ENCODE peak calls at places on chromosome 5, in four cellular contexts. O is astrocyte of the cerebellum, U is psoas muscle, D is brain microvascular endothelial cell. T is an unnamed sample.

GRCh38 chr5:56522972-56523371 is 289.8 kb upstream of the ANKRD55 start:
- DNase-seq in D (no peak), U (peak), O (no peak), T (no peak)

GRCh38 chr5:144142030-144142825 is 28.2 kb downstream of the YIPF5 start:
- DNase-seq in O (peak), D (peak), U (no peak), T (no peak)

GRCh38 chr5:161190778-161191177 is 338.8 kb upstream of the ATP10B start:
- DNase-seq in U (no peak), O (no peak), D (no peak), T (no peak)

GRCh38 chr5:167451091-167451490 is 840.4 kb upstream of the WWC1 start:
- DNase-seq in O (no peak), U (no peak), D (no peak), T (peak)

GRCh38 chr5:87411586-87412416 is 929 bp downstream of the CCNH start:
- DNase-seq in O (no peak), U (no peak), D (no peak), T (no peak)

GRCh38 chr5:3320317-3320865 is 275.2 kb upstream of the IRX1 start:
- DNase-seq in U (no peak), D (no peak), O (peak), T (no peak)

GRCh38 chr5:132064140-132064539 is 3.7 kb downstream of the IL3 start:
- DNase-seq in D (no peak), O (no peak), U (no peak), T (no peak)

GRCh38 chr5:139273572-139274264 is 19.8 kb upstream of the MATR3 start:
- DNase-seq in O (no peak), D (peak), U (peak), T (no peak)

GRCh38 chr5:123163225-123163876 is 74.3 kb downstream of the PRDM6 start:
- DNase-seq in D (no peak), O (no peak), U (no peak), T (no peak)

GRCh38 chr5:81825237-81825636 is 74.3 kb upstream of the SSBP2 start:
- DNase-seq in U (peak), O (peak), D (peak), T (peak)

GRCh38 chr5:43049216-43049615 is 9.1 kb upstream of the ANXA2R start:
- DNase-seq in D (no peak), O (no peak), U (no peak), T (no peak)

GRCh38 chr5:4640793-4641192 is 499.3 kb upstream of the ADAMTS16 start:
- DNase-seq in D (no peak), U (no peak), O (peak), T (no peak)

GRCh38 chr5:6859001-6859400 is 145.8 kb downstream of the TENT4A start:
- DNase-seq in D (no peak), U (no peak), O (no peak), T (no peak)

GRCh38 chr5:120140510-120140909 is 323.6 kb upstream of the PRR16 start:
- DNase-seq in O (no peak), D (no peak), U (no peak), T (no peak)
- H3K4me3 ChIP-seq in O (no peak), D (no peak), U (no peak), T (no peak)

GRCh38 chr5:31273631-31274378 is 80.3 kb downstream of the CDH6 start:
- DNase-seq in U (no peak), D (no peak), O (no peak), T (no peak)
- H3K4me3 ChIP-seq in U (peak), D (no peak), O (no peak), T (peak)

DNA sequence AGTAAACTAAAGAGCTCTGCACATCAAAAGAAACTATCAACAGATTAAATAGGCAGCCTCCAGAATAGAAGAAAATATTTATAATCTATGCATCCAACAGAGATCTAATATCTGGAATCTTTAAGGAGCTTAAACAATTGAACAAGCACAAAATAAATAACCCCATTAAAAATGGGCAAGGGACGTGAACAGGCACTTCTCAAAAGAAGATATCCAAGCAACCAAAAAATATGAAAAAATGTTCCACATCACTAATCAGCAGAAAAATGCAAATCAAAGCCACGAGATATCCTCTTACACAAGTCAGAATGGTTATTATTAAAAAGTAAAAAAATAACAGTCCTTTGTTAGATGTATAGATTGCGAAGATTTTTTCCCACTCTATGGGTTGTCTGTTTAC is 109.1 kb upstream of the TRPC7 start:
- DNase-seq in O (no peak), U (no peak), D (no peak), T (no peak)
- H3K4me3 ChIP-seq in O (no peak), U (no peak), D (no peak), T (no peak)

GRCh38 chr5:51990241-51990640 is 607.0 kb downstream of the ISL1 start:
- DNase-seq in U (no peak), D (no peak), O (no peak), T (no peak)
- H3K4me3 ChIP-seq in U (no peak), D (no peak), O (no peak), T (no peak)

GRCh38 chr5:673140-673836 is 19.9 kb downstream of the TPPP start:
- DNase-seq in U (no peak), O (no peak), D (no peak), T (no peak)
- H3K4me3 ChIP-seq in U (no peak), O (no peak), D (no peak), T (no peak)

DNA sequence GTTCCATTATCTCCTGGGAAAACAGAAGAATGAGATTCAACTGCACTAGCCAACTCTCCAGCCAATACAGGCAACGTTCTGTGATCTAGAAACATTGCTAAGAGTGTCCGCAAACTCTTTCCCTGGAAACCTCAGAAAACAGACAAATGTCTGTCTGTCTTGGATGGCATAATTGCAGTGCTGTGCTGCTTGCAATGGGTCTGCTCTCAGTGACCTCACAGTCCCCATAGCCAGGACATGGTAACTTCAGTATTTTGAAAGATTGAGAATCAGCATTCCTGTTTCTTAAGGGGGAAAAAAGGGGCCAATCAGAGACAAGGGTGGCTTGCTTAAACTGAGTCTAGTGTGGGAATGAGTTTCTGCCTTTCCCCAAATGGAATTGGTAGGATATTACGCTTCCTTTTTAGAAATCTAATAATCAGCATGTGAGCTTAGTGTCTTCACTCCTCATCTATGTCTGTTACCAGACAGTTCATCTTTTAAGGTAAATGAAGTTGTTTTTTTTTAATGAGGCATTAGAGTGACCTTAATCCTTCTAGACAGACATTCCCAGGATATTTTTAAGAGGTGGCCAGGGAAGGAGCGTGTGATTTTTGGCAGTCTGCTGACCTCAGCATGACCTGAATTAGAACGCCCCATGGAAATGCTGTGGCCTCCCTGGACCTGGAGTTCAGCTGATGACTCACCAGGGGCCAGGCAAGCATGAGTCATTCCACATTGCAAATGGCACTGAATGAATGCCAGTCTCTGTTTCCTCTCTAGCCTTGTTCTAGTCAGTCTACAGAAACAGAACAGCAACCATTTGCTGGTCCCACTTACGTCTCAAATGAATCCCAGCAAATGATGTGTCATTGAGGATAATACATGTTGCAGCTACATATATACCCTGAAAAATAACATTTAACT is 210.2 kb upstream of the ACTBL2 start:
- DNase-seq in O (peak), D (peak), U (peak), T (peak)
- H3K4me3 ChIP-seq in O (no peak), D (no peak), U (peak), T (no peak)

GRCh38 chr5:173554989-173555705 is 61.3 kb downstream of the BOD1 start:
- DNase-seq in U (no peak), O (no peak), D (no peak), T (no peak)
- H3K4me3 ChIP-seq in U (no peak), O (peak), D (peak), T (no peak)

DNA sequence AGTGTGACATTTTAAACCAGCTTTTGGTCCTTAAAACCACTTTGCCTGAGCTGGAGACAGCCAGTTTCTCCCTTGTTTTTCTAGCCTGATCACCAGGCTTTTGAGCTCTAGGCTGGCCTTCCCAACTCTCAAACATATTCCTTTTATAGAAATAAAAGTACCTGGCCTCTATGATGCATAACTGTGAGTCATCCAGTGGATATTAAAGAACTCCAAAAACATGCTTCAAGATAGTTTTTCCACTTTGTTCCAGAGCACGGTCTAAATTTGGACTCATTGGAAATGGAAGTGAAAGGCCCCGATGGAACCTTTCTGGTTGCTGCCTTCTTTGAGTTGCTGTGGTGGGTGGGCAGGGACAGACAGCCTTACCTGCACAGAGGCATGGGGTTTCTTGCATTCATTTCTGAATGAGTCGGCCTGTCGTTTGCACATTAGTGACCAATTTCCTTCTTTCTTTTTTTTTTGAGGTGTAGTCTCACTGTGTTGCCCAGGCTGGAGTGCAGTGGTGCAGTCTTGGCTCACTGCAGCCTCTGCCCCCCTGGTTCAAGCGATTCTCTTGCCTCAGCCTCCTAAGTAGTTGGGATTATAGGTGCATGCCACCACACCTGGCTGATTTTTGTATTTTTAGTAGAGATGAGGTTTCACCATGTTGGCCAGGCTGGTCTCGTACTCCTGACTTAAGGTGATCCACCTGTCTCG is 43.1 kb downstream of the TRIO start:
- DNase-seq in U (no peak), D (peak), O (peak), T (no peak)
- H3K4me3 ChIP-seq in U (no peak), D (no peak), O (no peak), T (no peak)

GRCh38 chr5:11027660-11028059 is 266.6 kb upstream of the DAP start:
- DNase-seq in O (no peak), D (no peak), U (no peak), T (no peak)
- H3K4me3 ChIP-seq in O (no peak), D (no peak), U (no peak), T (no peak)

DNA sequence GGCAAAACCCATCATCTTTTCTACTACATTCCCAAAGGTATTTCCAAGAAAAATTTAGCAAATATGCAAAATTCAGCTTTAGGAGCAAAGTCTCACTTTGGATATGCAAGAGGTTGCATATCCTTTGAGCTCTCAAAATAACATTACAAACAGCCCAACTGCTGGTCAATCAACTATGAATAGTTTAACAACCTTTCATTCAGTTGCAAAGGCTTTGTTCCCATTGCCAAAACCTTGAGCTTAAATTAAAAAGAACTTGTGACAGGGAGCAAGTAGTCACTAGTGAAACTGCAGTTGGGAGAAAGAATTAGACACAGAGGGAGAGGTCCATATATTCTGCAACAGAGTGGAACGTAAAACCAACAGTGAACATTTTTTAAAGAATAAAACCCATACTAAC is 8.8 kb downstream of the ZNF608 start:
- DNase-seq in O (no peak), U (no peak), D (no peak), T (no peak)
- H3K4me3 ChIP-seq in O (no peak), U (no peak), D (no peak), T (no peak)